ENCODE peak calls at places on chromosomes 5 and 9, in nine cellular contexts. One of them, this sample, is unnamed.

GRCh38 chr5:73947876-73948275 is 321.9 kb downstream of the ARHGEF28 start:
- DNase-seq in colonic mucosa: no peak
- DNase-seq in AG04450: no peak
- DNase-seq in tibial artery: no peak
- DNase-seq in HCT116: no peak
- DNase-seq in CD8-positive, alpha-beta T cell: no peak
- DNase-seq in A549: no peak
- DNase-seq in aorta: no peak
- DNase-seq in heart right ventricle: no peak
- DNase-seq in this sample: no peak

GRCh38 chr9:23341346-23341745 is 484.7 kb downstream of the ELAVL2 start:
- DNase-seq in heart right ventricle: no peak
- DNase-seq in tibial artery: no peak
- DNase-seq in colonic mucosa: no peak
- DNase-seq in AG04450: no peak
- DNase-seq in aorta: no peak
- DNase-seq in A549: no peak
- DNase-seq in HCT116: no peak
- DNase-seq in CD8-positive, alpha-beta T cell: no peak
- DNase-seq in this sample: no peak

GRCh38 chr9:6667633-6668280 is 22.2 kb upstream of the GLDC start:
- DNase-seq in heart right ventricle: no peak
- DNase-seq in colonic mucosa: no peak
- DNase-seq in HCT116: no peak
- DNase-seq in A549: peak; percentile 73
- DNase-seq in aorta: no peak
- DNase-seq in AG04450: no peak
- DNase-seq in CD8-positive, alpha-beta T cell: no peak
- DNase-seq in tibial artery: no peak
- DNase-seq in this sample: no peak

GRCh38 chr5:180095545-180095944 is 24.0 kb upstream of the RNF130 start:
- DNase-seq in HCT116: no peak
- DNase-seq in aorta: no peak
- DNase-seq in tibial artery: no peak
- DNase-seq in A549: no peak
- DNase-seq in CD8-positive, alpha-beta T cell: no peak
- DNase-seq in heart right ventricle: no peak
- DNase-seq in colonic mucosa: no peak
- DNase-seq in AG04450: no peak
- DNase-seq in this sample: no peak

GRCh38 chr9:81584099-81584498 is 105.2 kb downstream of the TLE1 start:
- DNase-seq in aorta: no peak
- DNase-seq in tibial artery: no peak
- DNase-seq in HCT116: no peak
- DNase-seq in A549: no peak
- DNase-seq in colonic mucosa: no peak
- DNase-seq in CD8-positive, alpha-beta T cell: no peak
- DNase-seq in AG04450: no peak
- DNase-seq in heart right ventricle: no peak
- DNase-seq in this sample: no peak

GRCh38 chr5:149583394-149583793 is 2.1 kb downstream of the ARHGEF37 start:
- DNase-seq in aorta: no peak
- DNase-seq in colonic mucosa: peak; percentile 66
- DNase-seq in CD8-positive, alpha-beta T cell: no peak
- DNase-seq in HCT116: no peak
- DNase-seq in tibial artery: peak; percentile 48
- DNase-seq in heart right ventricle: no peak
- DNase-seq in AG04450: no peak
- DNase-seq in A549: no peak
- DNase-seq in this sample: no peak

GRCh38 chr5:1540831-1541661 is 17.3 kb upstream of the LPCAT1 start:
- DNase-seq in HCT116: no peak
- DNase-seq in A549: no peak
- DNase-seq in aorta: peak; percentile 64
- DNase-seq in colonic mucosa: no peak
- DNase-seq in CD8-positive, alpha-beta T cell: no peak
- DNase-seq in tibial artery: no peak
- DNase-seq in AG04450: no peak
- DNase-seq in heart right ventricle: no peak
- DNase-seq in this sample: no peak

GRCh38 chr9:17536027-17536426 is 42.8 kb upstream of the SH3GL2 start:
- DNase-seq in AG04450: no peak
- DNase-seq in tibial artery: no peak
- DNase-seq in colonic mucosa: no peak
- DNase-seq in heart right ventricle: no peak
- DNase-seq in CD8-positive, alpha-beta T cell: no peak
- DNase-seq in A549: no peak
- DNase-seq in aorta: no peak
- DNase-seq in HCT116: no peak
- DNase-seq in this sample: no peak

GRCh38 chr5:24649531-24649930 is 4.8 kb upstream of the CDH10 start:
- DNase-seq in A549: no peak
- DNase-seq in AG04450: no peak
- DNase-seq in HCT116: no peak
- DNase-seq in heart right ventricle: no peak
- DNase-seq in colonic mucosa: no peak
- DNase-seq in aorta: no peak
- DNase-seq in tibial artery: no peak
- DNase-seq in CD8-positive, alpha-beta T cell: no peak
- DNase-seq in this sample: no peak

GRCh38 chr9:131237931-131238401 is 38.3 kb downstream of the FAM78A start:
- DNase-seq in heart right ventricle: peak; percentile 75
- DNase-seq in A549: no peak
- DNase-seq in colonic mucosa: peak; percentile 72
- DNase-seq in tibial artery: peak; percentile 58
- DNase-seq in CD8-positive, alpha-beta T cell: peak; percentile 91
- DNase-seq in HCT116: no peak
- DNase-seq in AG04450: peak; percentile 49
- DNase-seq in aorta: peak; percentile 89
- DNase-seq in this sample: peak; percentile 82

GRCh38 chr5:161219816-161220215 is 326.7 kb downstream of the GABRB2 start:
- DNase-seq in CD8-positive, alpha-beta T cell: no peak
- DNase-seq in colonic mucosa: no peak
- DNase-seq in HCT116: no peak
- DNase-seq in heart right ventricle: no peak
- DNase-seq in aorta: no peak
- DNase-seq in AG04450: no peak
- DNase-seq in tibial artery: no peak
- DNase-seq in A549: no peak
- DNase-seq in this sample: no peak

DNA sequence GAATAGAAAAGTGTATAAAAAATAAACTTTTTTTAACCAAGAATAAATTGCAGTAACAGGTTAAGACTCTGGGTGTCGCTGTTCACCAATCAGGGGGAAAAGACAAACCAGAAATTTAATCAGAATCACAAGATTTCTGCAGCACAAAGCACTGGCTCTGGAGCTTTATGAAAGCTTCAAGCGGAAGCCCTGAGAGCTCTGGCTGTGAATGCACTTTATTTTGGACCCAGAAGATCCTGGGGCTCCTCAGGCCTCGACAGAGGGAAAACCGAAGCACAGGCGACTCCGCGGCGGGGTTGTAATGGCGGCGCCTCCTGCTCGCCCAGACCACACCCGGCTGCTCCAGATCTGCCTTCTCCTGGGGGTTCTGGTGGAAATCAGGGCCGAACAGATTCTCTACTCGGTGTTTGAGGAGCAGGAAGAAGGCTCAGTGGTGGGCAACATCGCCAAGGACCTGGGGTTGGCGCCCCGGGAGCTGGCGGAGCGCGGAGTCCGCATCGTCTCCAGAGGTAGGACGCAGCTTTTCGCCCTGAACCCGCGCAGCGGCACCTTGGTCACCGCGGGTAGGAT is at the start of gene PCDHGA4:
- DNase-seq in HCT116: no peak
- DNase-seq in AG04450: no peak
- DNase-seq in tibial artery: no peak
- DNase-seq in colonic mucosa: no peak
- DNase-seq in heart right ventricle: no peak
- DNase-seq in A549: no peak
- DNase-seq in aorta: peak; percentile 59
- DNase-seq in CD8-positive, alpha-beta T cell: no peak
- DNase-seq in this sample: no peak
- H3K9me3 ChIP-seq in HCT116: no peaks in the 10 kb centered on the region
- H3K9me3 ChIP-seq in AG04450: peaks cover 56% of the 10 kb centered on the region
- H3K9me3 ChIP-seq in tibial artery: no peaks in the 10 kb centered on the region
- H3K9me3 ChIP-seq in colonic mucosa: no peaks in the 10 kb centered on the region
- H3K9me3 ChIP-seq in heart right ventricle: no peaks in the 10 kb centered on the region
- H3K9me3 ChIP-seq in A549: peaks cover 52% of the 10 kb centered on the region
- H3K9me3 ChIP-seq in aorta: peaks cover 40% of the 10 kb centered on the region
- H3K9me3 ChIP-seq in CD8-positive, alpha-beta T cell: peaks cover 8% of the 10 kb centered on the region
- H3K9me3 ChIP-seq in this sample: peaks cover 96% of the 10 kb centered on the region

DNA sequence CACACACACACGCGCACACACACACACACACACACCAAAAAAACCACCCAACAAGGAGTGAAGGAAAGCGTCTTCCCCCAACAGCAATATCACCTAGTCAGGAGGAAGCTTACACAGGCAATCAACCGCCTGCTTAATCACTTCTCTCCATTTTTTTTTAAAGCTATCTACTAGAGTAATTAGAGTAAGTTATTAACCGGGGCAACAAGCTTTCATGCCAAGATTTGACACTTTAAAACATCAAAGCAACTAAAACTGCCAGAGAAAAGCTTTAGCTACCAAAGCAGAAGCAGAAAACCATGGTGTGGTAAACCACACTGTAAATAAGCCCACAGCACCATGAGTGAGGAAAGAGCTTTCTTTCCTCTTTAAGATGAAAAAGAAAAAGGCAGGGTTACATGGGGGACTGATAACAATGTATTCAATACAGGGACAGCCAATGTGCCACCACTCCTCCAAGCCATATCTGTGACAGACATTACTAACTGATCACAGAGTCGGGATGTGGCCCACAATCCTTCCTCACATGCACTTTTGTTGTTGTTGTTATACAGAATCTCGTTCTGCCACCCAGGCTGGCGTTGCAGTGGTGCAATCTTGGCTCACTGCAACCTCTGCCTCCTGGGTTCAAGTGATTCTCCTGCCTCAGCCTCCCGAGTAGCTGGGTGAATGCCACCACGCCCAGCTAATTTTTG is 282.1 kb downstream of the CRB2 start:
- DNase-seq in CD8-positive, alpha-beta T cell: peak; percentile 20
- DNase-seq in aorta: no peak
- DNase-seq in tibial artery: no peak
- DNase-seq in AG04450: no peak
- DNase-seq in A549: no peak
- DNase-seq in colonic mucosa: no peak
- DNase-seq in HCT116: no peak
- DNase-seq in heart right ventricle: no peak
- DNase-seq in this sample: no peak
- H3K27ac ChIP-seq in CD8-positive, alpha-beta T cell: no peak overlapping the region
- H3K27ac ChIP-seq in aorta: no peak overlapping the region
- H3K27ac ChIP-seq in tibial artery: no peak overlapping the region
- H3K27ac ChIP-seq in AG04450: peak overlapping the region; percentile 11
- H3K27ac ChIP-seq in A549: no peak overlapping the region
- H3K27ac ChIP-seq in colonic mucosa: peak overlapping the region; percentile 40
- H3K27ac ChIP-seq in HCT116: no peak overlapping the region
- H3K27ac ChIP-seq in heart right ventricle: no peak overlapping the region
- H3K27ac ChIP-seq in this sample: no peak overlapping the region

GRCh38 chr5:98877600-98877999 is 51.2 kb downstream of the CHD1 start:
- DNase-seq in HCT116: no peak
- DNase-seq in A549: no peak
- DNase-seq in aorta: no peak
- DNase-seq in heart right ventricle: no peak
- DNase-seq in colonic mucosa: no peak
- DNase-seq in CD8-positive, alpha-beta T cell: no peak
- DNase-seq in tibial artery: no peak
- DNase-seq in AG04450: no peak
- DNase-seq in this sample: no peak

GRCh38 chr5:98872679-98873078 is 56.1 kb downstream of the CHD1 start:
- DNase-seq in colonic mucosa: no peak
- DNase-seq in CD8-positive, alpha-beta T cell: no peak
- DNase-seq in AG04450: no peak
- DNase-seq in HCT116: no peak
- DNase-seq in heart right ventricle: no peak
- DNase-seq in aorta: peak; percentile 15
- DNase-seq in A549: no peak
- DNase-seq in tibial artery: no peak
- DNase-seq in this sample: no peak
- H3K9me3 ChIP-seq in colonic mucosa: no peaks in the 10 kb centered on the region
- H3K9me3 ChIP-seq in CD8-positive, alpha-beta T cell: no peaks in the 10 kb centered on the region
- H3K9me3 ChIP-seq in AG04450: no peaks in the 10 kb centered on the region
- H3K9me3 ChIP-seq in HCT116: no peaks in the 10 kb centered on the region
- H3K9me3 ChIP-seq in heart right ventricle: no peaks in the 10 kb centered on the region
- H3K9me3 ChIP-seq in aorta: no peaks in the 10 kb centered on the region
- H3K9me3 ChIP-seq in A549: no peaks in the 10 kb centered on the region
- H3K9me3 ChIP-seq in tibial artery: no peaks in the 10 kb centered on the region
- H3K9me3 ChIP-seq in this sample: no peaks in the 10 kb centered on the region

DNA sequence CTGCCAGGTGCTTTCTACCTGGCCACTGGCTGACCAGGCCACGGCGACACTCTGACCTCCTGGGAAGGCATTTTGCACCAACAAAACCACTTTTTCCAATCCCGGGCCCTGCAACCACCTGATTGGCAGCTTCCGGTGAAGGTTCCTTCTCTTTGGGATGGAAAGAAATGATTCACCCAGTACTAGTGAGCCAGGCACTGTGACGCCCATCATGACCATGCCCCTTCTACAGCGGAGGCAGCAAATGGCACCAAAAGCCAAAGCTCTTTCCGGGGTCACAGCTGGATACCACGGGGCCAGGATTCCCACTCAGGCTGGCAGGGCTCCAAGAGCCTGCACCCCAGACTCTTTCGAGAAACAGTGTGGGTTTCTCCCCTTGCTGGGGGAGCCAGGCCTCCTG is 4.7 kb downstream of the NOTCH1 start:
- DNase-seq in HCT116: no peak
- DNase-seq in tibial artery: no peak
- DNase-seq in CD8-positive, alpha-beta T cell: no peak
- DNase-seq in aorta: no peak
- DNase-seq in heart right ventricle: no peak
- DNase-seq in colonic mucosa: no peak
- DNase-seq in A549: no peak
- DNase-seq in AG04450: no peak
- DNase-seq in this sample: no peak
- H3K27ac ChIP-seq in HCT116: peak overlapping the region; percentile 75
- H3K27ac ChIP-seq in tibial artery: no peak overlapping the region
- H3K27ac ChIP-seq in CD8-positive, alpha-beta T cell: no peak overlapping the region
- H3K27ac ChIP-seq in aorta: no peak overlapping the region
- H3K27ac ChIP-seq in heart right ventricle: peak overlapping the region; percentile 86
- H3K27ac ChIP-seq in colonic mucosa: peak overlapping the region; percentile 94
- H3K27ac ChIP-seq in A549: no peak overlapping the region
- H3K27ac ChIP-seq in AG04450: no peak overlapping the region
- H3K27ac ChIP-seq in this sample: peak overlapping the region; percentile 74

This sample was measured in heart left ventricle.